ENCODE peak calls at places on chromosomes 3 and 15, in five cellular contexts. One of them, this sample, is unnamed.

GRCh38 chr3:128427175-128427857 is 39.4 kb downstream of the DNAJB8 start:
- DNase-seq in NCI-H1417 treated with DMSO at 0.1 percent for 48 hours: no peak
- DNase-seq in activated gamma-delta T cell: no peak
- DNase-seq in colonic mucosa: no peak
- DNase-seq in T-cell: no peak
- DNase-seq in this sample: no peak

GRCh38 chr15:74725241-74725774 is at the start of gene CYP1A1:
- DNase-seq in NCI-H1417 treated with DMSO at 0.1 percent for 48 hours: no peak
- DNase-seq in activated gamma-delta T cell: no peak
- DNase-seq in colonic mucosa: peak
- DNase-seq in T-cell: no peak
- DNase-seq in this sample: peak

GRCh38 chr3:195097331-195098255 is 173.4 kb downstream of the XXYLT1 start:
- DNase-seq in NCI-H1417 treated with DMSO at 0.1 percent for 48 hours: no peak
- DNase-seq in activated gamma-delta T cell: no peak
- DNase-seq in colonic mucosa: no peak
- DNase-seq in T-cell: no peak
- DNase-seq in this sample: no peak

GRCh38 chr15:60344987-60345386 is 52.8 kb downstream of the ANXA2 start:
- DNase-seq in NCI-H1417 treated with DMSO at 0.1 percent for 48 hours: no peak
- DNase-seq in activated gamma-delta T cell: no peak
- DNase-seq in colonic mucosa: no peak
- DNase-seq in T-cell: no peak
- DNase-seq in this sample: no peak

GRCh38 chr3:48727511-48727910 is 10.5 kb upstream of the IP6K2 start:
- DNase-seq in NCI-H1417 treated with DMSO at 0.1 percent for 48 hours: no peak
- DNase-seq in activated gamma-delta T cell: no peak
- DNase-seq in colonic mucosa: no peak
- DNase-seq in T-cell: no peak
- DNase-seq in this sample: no peak

GRCh38 chr15:90822204-90822955 is 46.0 kb upstream of the FURIN start:
- DNase-seq in NCI-H1417 treated with DMSO at 0.1 percent for 48 hours: no peak
- DNase-seq in activated gamma-delta T cell: no peak
- DNase-seq in colonic mucosa: no peak
- DNase-seq in T-cell: no peak
- DNase-seq in this sample: no peak

GRCh38 chr15:63133786-63134185 is 12.1 kb downstream of the LACTB start:
- DNase-seq in NCI-H1417 treated with DMSO at 0.1 percent for 48 hours: no peak
- DNase-seq in activated gamma-delta T cell: no peak
- DNase-seq in colonic mucosa: no peak
- DNase-seq in T-cell: no peak
- DNase-seq in this sample: no peak

GRCh38 chr3:71355862-71356261 is 227.7 kb downstream of the FOXP1 start:
- DNase-seq in NCI-H1417 treated with DMSO at 0.1 percent for 48 hours: no peak
- DNase-seq in activated gamma-delta T cell: no peak
- DNase-seq in colonic mucosa: no peak
- DNase-seq in T-cell: no peak
- DNase-seq in this sample: no peak

GRCh38 chr15:43943511-43943910 is 116.7 kb downstream of the WDR76 start:
- DNase-seq in NCI-H1417 treated with DMSO at 0.1 percent for 48 hours: no peak
- DNase-seq in activated gamma-delta T cell: no peak
- DNase-seq in colonic mucosa: no peak
- DNase-seq in T-cell: no peak
- DNase-seq in this sample: no peak

GRCh38 chr3:54792584-54792983 is 135.3 kb downstream of the LRTM1 start:
- DNase-seq in NCI-H1417 treated with DMSO at 0.1 percent for 48 hours: no peak
- DNase-seq in activated gamma-delta T cell: no peak
- DNase-seq in colonic mucosa: peak
- DNase-seq in T-cell: no peak
- DNase-seq in this sample: no peak

This sample was measured in activated CD4-positive, alpha-beta T cell treated with anti-CD3 and anti-CD28 coated beads for 4 hours.